ENCODE peak calls at places on chromosomes 13 and 19, in seven cellular contexts. U is K562, J is HCT116, N is SK-N-SH, Y is H1, L is GM12878, K is HepG2. H is an unnamed sample.

GRCh38 chr13:28498481-28499115 is 3.7 kb upstream of the FLT1 start:
- DNase-seq in J (no peak), L (no peak), K (no peak), U (no peak), Y (no peak), N (no peak), H (no peak)

GRCh38 chr13:21043898-21044297 is 17.5 kb downstream of the LATS2 start:
- DNase-seq in Y (no peak), J (no peak), N (no peak), L (no peak), U (no peak), K (no peak), H (no peak)

GRCh38 chr13:113103646-113104045 is 1.9 kb upstream of the F7 start:
- DNase-seq in K (no peak), L (no peak), J (no peak), Y (no peak), N (no peak), U (no peak), H (no peak)

GRCh38 chr13:55999709-56000108 is 1141.0 kb upstream of the PRR20A start:
- DNase-seq in J (no peak), Y (no peak), N (no peak), K (no peak), U (no peak), L (no peak), H (no peak)

GRCh38 chr13:30121244-30121643 is 186.1 kb downstream of the KATNAL1 start:
- DNase-seq in U (no peak), Y (no peak), J (no peak), L (no peak), N (no peak), K (no peak), H (no peak)

GRCh38 chr13:110705356-110705825 is 525 bp downstream of the CARS2 start:
- DNase-seq in U (no peak), L (no peak), N (no peak), J (no peak), Y (no peak), K (no peak), H (no peak)

GRCh38 chr19:39438270-39438934 is 2.7 kb upstream of the RPS16 start:
- DNase-seq in Y (no peak), L (no peak), U (no peak), K (peak), J (no peak), N (no peak), H (no peak)

GRCh38 chr19:42254850-42255765 is at the start of gene ERF:
- DNase-seq in U (peak), K (peak), N (peak), Y (peak), J (peak), L (peak), H (peak)

GRCh38 chr13:33263976-33264619 is 21.5 kb downstream of the STARD13 start:
- DNase-seq in K (no peak), U (no peak), J (no peak), L (no peak), N (no peak), Y (no peak), H (no peak)

GRCh38 chr13:77751513-77752456 is 54.3 kb downstream of the SLAIN1 start:
- DNase-seq in Y (no peak), K (peak), N (peak), U (peak), L (peak), J (peak), H (peak)

GRCh38 chr13:22014469-22014868 is 343.6 kb downstream of the FGF9 start:
- DNase-seq in N (no peak), J (no peak), U (no peak), Y (no peak), L (no peak), K (no peak), H (peak)

GRCh38 chr13:25584975-25585374 is 213.2 kb downstream of the ATP8A2 start:
- DNase-seq in Y (no peak), K (no peak), N (no peak), J (no peak), L (no peak), U (no peak), H (no peak)

GRCh38 chr13:102470283-102470920 is 68.6 kb upstream of the FGF14 start:
- DNase-seq in L (no peak), K (no peak), J (no peak), Y (no peak), U (no peak), N (no peak), H (no peak)

GRCh38 chr13:40681341-40682051 is 15.1 kb upstream of the FOXO1 start:
- DNase-seq in J (no peak), K (no peak), U (peak), Y (no peak), N (peak), L (no peak), H (peak)

GRCh38 chr19:33404506-33404905 is 31.0 kb downstream of the CEBPG start:
- DNase-seq in L (no peak), U (no peak), N (no peak), K (no peak), J (no peak), Y (no peak), H (no peak)

GRCh38 chr13:113637262-113638160 is 20.5 kb downstream of the ATP4B start:
- DNase-seq in U (no peak), K (no peak), J (no peak), Y (no peak), L (no peak), N (no peak), H (no peak)

GRCh38 chr19:29277107-29277506 is 64.2 kb upstream of the UQCRFS1 start:
- DNase-seq in J (no peak), Y (peak), K (no peak), L (peak), U (no peak), N (no peak), H (peak)

GRCh38 chr19:5452594-5453565 is 2.3 kb upstream of the ZNRF4 start:
- DNase-seq in N (peak), J (peak), K (peak), U (peak), Y (no peak), L (no peak), H (peak)

GRCh38 chr13:100459747-100460146 is 128.8 kb downstream of the GGACT start:
- DNase-seq in U (no peak), K (no peak), J (no peak), Y (no peak), L (no peak), N (no peak), H (no peak)

GRCh38 chr19:47779524-47780214 is 1.2 kb downstream of the SELENOW start:
- DNase-seq in K (no peak), J (no peak), L (no peak), Y (no peak), U (no peak), N (no peak), H (peak)

GRCh38 chr13:27556109-27556508 is 64.2 kb downstream of the LNX2 start:
- DNase-seq in J (no peak), U (no peak), N (no peak), Y (no peak), K (no peak), L (no peak), H (no peak)

GRCh38 chr13:19888799-19889198 is 25.4 kb upstream of the ZMYM5 start:
- DNase-seq in K (no peak), N (peak), J (no peak), L (no peak), Y (no peak), U (no peak), H (no peak)

GRCh38 chr13:97327521-97328221 is 105.5 kb downstream of the MBNL2 start:
- DNase-seq in N (no peak), J (no peak), L (no peak), Y (no peak), K (no peak), U (no peak), H (no peak)

DNA sequence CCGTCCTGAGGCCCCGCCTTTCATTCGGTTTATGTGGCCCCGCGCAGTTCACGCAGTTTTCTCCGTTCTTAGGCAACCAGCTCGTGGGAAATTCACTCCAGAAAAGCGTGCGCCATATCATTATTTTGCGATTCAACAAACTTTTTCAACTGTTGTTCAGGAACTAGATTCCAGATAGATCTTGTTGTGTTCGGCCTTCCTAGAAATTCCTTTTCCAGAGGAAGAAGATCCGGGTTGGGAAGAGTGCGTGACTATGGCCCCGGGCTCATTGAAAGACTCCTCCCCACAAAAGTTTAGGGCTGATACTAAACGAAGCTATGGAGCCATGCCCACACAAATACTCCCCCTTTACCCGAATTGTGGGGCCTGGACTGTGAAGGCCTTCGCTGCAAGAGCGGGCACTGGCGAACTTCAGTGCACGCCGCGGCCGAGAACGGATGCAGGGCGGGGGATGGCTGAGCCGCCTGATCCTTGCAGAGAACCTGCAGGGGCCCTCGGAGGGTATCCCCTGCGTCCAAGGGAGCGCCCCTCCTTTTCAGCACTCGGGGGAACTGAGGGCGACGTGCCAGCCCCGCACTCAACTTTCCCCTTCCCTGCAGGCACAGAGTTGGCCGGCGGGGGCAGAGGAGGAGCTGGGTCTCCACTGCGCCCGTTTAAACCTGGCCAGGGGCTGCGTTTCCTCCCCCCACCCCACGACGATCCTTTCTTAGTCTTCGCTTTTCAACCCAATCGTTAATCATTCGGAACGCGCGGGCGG is 904 bp upstream of the SOX1 start:
- DNase-seq in J (no peak), N (no peak), U (no peak), K (no peak), Y (peak), L (no peak), H (no peak)
- TF ChIP-seq JUND in J (no peak), N (no peak), U (no peak), K (no peak), Y (no peak), L (no peak), H (no peak)

GRCh38 chr13:35514801-35515502 is 38.5 kb upstream of the MAB21L1 start:
- DNase-seq in Y (no peak), K (no peak), N (no peak), J (no peak), U (no peak), L (no peak), H (no peak)
- TF ChIP-seq JUND in Y (no peak), K (no peak), N (peak), J (no peak), U (no peak), L (no peak), H (no peak)

GRCh38 chr19:56145698-56146097 is 4.6 kb downstream of the ZNF444 start:
- DNase-seq in L (no peak), J (no peak), Y (no peak), N (no peak), U (no peak), K (no peak), H (no peak)
- TF ChIP-seq JUND in L (no peak), J (no peak), Y (no peak), N (no peak), U (no peak), K (no peak), H (no peak)

GRCh38 chr19:18364826-18365528 is 21.0 kb upstream of the GDF15 start:
- DNase-seq in N (peak), Y (no peak), U (peak), J (peak), K (peak), L (no peak), H (peak)
- TF ChIP-seq JUND in N (peak), Y (no peak), U (peak), J (no peak), K (peak), L (no peak), H (peak)

GRCh38 chr13:94480672-94481145 is 1.2 kb upstream of the DCT start:
- DNase-seq in N (no peak), U (no peak), L (no peak), Y (no peak), J (no peak), K (no peak), H (no peak)
- TF ChIP-seq JUND in N (no peak), U (no peak), L (no peak), Y (no peak), J (no peak), K (no peak), H (no peak)

GRCh38 chr19:2602391-2603181 is 99.9 kb downstream of the GNG7 start:
- DNase-seq in L (no peak), Y (peak), U (no peak), N (peak), K (no peak), J (no peak), H (peak)
- TF ChIP-seq JUND in L (no peak), Y (no peak), U (no peak), N (no peak), K (no peak), J (no peak), H (no peak)

DNA sequence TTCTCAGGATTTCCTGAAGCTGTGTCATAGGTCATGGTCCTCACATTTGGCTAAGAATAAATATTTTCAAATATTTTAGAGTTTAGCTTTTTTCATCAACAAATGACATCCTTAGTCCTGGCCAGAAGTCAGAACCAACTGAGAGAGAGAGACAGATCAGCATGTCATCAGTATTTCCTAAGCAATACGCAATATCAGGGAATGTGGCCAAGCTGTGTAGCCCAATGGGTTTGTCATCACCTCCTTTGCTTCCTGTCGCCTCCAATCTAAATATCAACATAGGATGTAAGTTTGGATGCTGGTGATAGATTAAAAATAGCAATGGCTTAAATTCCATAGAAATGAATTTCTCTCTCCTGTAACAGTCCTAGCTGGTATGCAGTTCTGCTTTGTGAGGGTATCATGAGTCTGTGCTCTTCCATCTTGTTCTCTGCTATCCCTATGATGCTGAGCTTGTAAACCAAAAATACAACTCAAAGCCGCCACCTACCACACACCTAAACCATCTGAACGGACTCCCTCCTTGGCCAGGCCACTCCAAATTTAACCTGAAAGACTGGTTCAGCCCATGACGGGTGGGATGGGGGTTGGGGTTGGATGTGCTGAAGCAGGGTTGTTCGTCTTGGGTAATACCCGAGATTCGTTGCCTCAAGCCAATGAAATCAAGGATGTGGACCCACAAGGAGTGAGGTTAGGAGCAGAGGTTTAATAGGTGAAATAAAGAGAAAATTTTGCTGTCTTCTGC is 10.0 kb upstream of the IGSF23 start:
- DNase-seq in U (no peak), K (no peak), Y (no peak), L (no peak), N (no peak), J (no peak), H (peak)
- TF ChIP-seq JUND in U (no peak), K (no peak), Y (no peak), L (no peak), N (peak), J (no peak), H (no peak)

GRCh38 chr13:23789576-23790346 is 99.4 kb downstream of the MIPEP start:
- DNase-seq in K (no peak), J (no peak), L (no peak), Y (no peak), N (no peak), U (no peak), H (no peak)
- TF ChIP-seq JUND in K (no peak), J (no peak), L (no peak), Y (no peak), N (no peak), U (no peak), H (no peak)

DNA sequence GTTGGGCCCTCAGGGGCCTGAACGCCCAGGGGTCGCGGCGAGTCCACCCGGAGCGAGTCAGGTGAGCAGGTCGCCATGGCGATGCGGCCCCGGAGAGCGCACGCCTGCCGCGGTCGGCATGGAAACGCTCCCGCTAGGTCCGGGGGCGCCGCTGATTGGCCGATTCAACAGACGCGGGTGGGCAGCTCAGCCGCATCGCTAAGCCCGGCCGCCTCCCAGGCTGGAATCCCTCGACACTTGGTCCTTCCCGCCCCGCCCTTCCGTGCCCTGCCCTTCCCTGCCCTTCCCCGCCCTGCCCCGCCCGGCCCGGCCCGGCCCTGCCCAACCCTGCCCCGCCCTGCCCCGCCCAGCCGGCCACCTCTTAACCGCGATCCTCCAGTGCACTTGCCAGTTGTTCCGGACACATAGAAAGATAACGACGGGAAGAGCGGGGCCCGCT is at the start of gene CCNA1:
- DNase-seq in K (no peak), L (no peak), J (no peak), U (peak), N (peak), Y (peak), H (no peak)
- TF ChIP-seq JUND in K (no peak), L (no peak), J (no peak), U (no peak), N (no peak), Y (no peak), H (no peak)